ENCODE peak calls at places on chromosomes 7 and 10, in eight cellular contexts. C, P, L, Z, R, K, D and X are unnamed samples.

GRCh38 chr10:123909866-123910265 is 18.3 kb upstream of the CPXM2 start:
- DNase-seq in L (no peak), C (no peak), Z (no peak), P (no peak), K (no peak), R (no peak), D (no peak), X (no peak)

GRCh38 chr7:151539055-151539714 is 19.5 kb upstream of the RHEB start:
- DNase-seq in C (peak; percentile 49), R (no peak), L (no peak), P (no peak), D (no peak), Z (no peak), K (peak; percentile 35), X (no peak)

GRCh38 chr7:70573202-70573810 is 558.6 kb upstream of the GALNT17 start:
- DNase-seq in D (no peak), C (no peak), R (no peak), P (no peak), Z (no peak), L (no peak), K (no peak), X (no peak)

GRCh38 chr7:91778416-91778815 is 102.1 kb downstream of the MTERF1 start:
- DNase-seq in C (no peak), K (no peak), D (no peak), R (no peak), L (no peak), P (no peak), Z (no peak), X (no peak)

GRCh38 chr7:13901577-13901976 is 87.9 kb downstream of the ETV1 start:
- DNase-seq in Z (no peak), L (no peak), P (no peak), K (no peak), R (no peak), D (no peak), C (no peak), X (no peak)

GRCh38 chr10:114103286-114103685 is 59.6 kb downstream of the ADRB1 start:
- DNase-seq in R (no peak), K (peak; percentile 73), L (no peak), C (peak; percentile 73), P (no peak), Z (peak; percentile 63), D (no peak), X (no peak)

GRCh38 chr7:36127075-36127740 is 25.8 kb upstream of the EEPD1 start:
- DNase-seq in D (no peak), K (no peak), L (no peak), C (peak; percentile 34), P (no peak), R (no peak), Z (no peak), X (no peak)

GRCh38 chr7:23212395-23212794 is 30.5 kb downstream of the NUP42 start:
- DNase-seq in C (no peak), R (no peak), L (no peak), K (no peak), D (no peak), Z (no peak), P (no peak), X (no peak)

GRCh38 chr7:8109196-8110022 is 140.8 kb downstream of the GLCCI1 start:
- DNase-seq in D (no peak), L (no peak), P (no peak), C (peak; percentile 49), K (peak; percentile 65), Z (peak; percentile 76), R (no peak), X (no peak)

GRCh38 chr10:75542902-75543301 is 111.5 kb downstream of the LRMDA start:
- DNase-seq in D (no peak), L (no peak), R (no peak), Z (no peak), P (peak; percentile 64), C (peak; percentile 72), K (no peak), X (no peak)

GRCh38 chr10:5812283-5813090 is 747 bp downstream of the GDI2 start:
- DNase-seq in L (peak; percentile 54), K (peak; percentile 33), Z (peak; percentile 33), R (peak; percentile 93), C (peak; percentile 31), D (peak; percentile 24), P (peak; percentile 75), X (no peak)

GRCh38 chr7:25965405-25966123 is 186.4 kb upstream of the NFE2L3 start:
- DNase-seq in C (no peak), K (no peak), P (no peak), L (no peak), D (no peak), Z (no peak), R (no peak), X (no peak)